ENCODE peak calls at places on chromosomes 3 and 15, in seven cellular contexts. B, F, O, D, W, U and C are unnamed samples.

GRCh38 chr3:12706504-12707253 is 42.8 kb upstream of the RAF1 start:
- DNase-seq in B (peak), F (peak), O (peak), D (peak), W (peak), U (peak), C (peak)

GRCh38 chr3:51953445-51953844 is 1.7 kb upstream of the GPR62 start:
- DNase-seq in B (no peak), F (no peak), O (no peak), D (no peak), W (peak), U (no peak), C (no peak)

GRCh38 chr15:47349179-47349578 is 368.1 kb upstream of the SEMA6D start:
- DNase-seq in B (no peak), F (no peak), O (no peak), D (no peak), W (no peak), U (no peak), C (no peak)

GRCh38 chr15:100537326-100537725 is 8.6 kb upstream of the CERS3 start:
- DNase-seq in B (no peak), F (no peak), O (no peak), D (no peak), W (peak), U (no peak), C (no peak)

GRCh38 chr3:27485853-27486252 is 1.7 kb upstream of the SLC4A7 start:
- DNase-seq in B (no peak), F (no peak), O (no peak), D (no peak), W (no peak), U (no peak), C (no peak)

GRCh38 chr3:36305929-36306520 is 74.3 kb upstream of the STAC start:
- DNase-seq in B (no peak), F (no peak), O (no peak), D (peak), W (no peak), U (no peak), C (no peak)

GRCh38 chr15:41550066-41550805 is 6.2 kb upstream of the RPAP1 start:
- DNase-seq in B (no peak), F (no peak), O (no peak), D (no peak), W (no peak), U (no peak), C (no peak)

GRCh38 chr3:144221771-144222170 is 250.1 kb downstream of the DIPK2A start:
- DNase-seq in B (no peak), F (no peak), O (peak), D (no peak), W (no peak), U (no peak), C (no peak)

GRCh38 chr3:78494831-78495230 is 1273.0 kb downstream of the ROBO1 start:
- DNase-seq in B (no peak), F (no peak), O (no peak), D (no peak), W (no peak), U (no peak), C (no peak)

GRCh38 chr15:57572463-57572862 is 19.2 kb upstream of the MYZAP start:
- DNase-seq in B (no peak), F (no peak), O (no peak), D (no peak), W (no peak), U (no peak), C (no peak)

GRCh38 chr3:162569314-162569713 is 1072.7 kb downstream of the OTOL1 start:
- DNase-seq in B (no peak), F (no peak), O (no peak), D (peak), W (no peak), U (no peak), C (peak)

GRCh38 chr3:192207239-192207638 is 520.1 kb downstream of the FGF12 start:
- DNase-seq in B (no peak), F (no peak), O (no peak), D (peak), W (no peak), U (no peak), C (no peak)

GRCh38 chr3:46368569-46368968 is 2.2 kb upstream of the CCR5 start:
- DNase-seq in B (no peak), F (peak), O (peak), D (no peak), W (peak), U (peak), C (peak)

GRCh38 chr15:76928231-76928630 is 3.3 kb upstream of the RCN2 start:
- DNase-seq in B (no peak), F (no peak), O (no peak), D (no peak), W (no peak), U (no peak), C (no peak)

GRCh38 chr3:128734523-128735189 is 8.7 kb downstream of the RAB7A start:
- DNase-seq in B (no peak), F (no peak), O (no peak), D (no peak), W (no peak), U (no peak), C (no peak)

GRCh38 chr3:42839616-42840015 is 30.4 kb downstream of the ACKR2 start:
- DNase-seq in B (no peak), F (peak), O (peak), D (peak), W (peak), U (peak), C (no peak)

GRCh38 chr3:8458235-8458634 is 43.4 kb upstream of the LMCD1 start:
- DNase-seq in B (no peak), F (no peak), O (no peak), D (no peak), W (no peak), U (no peak), C (no peak)

GRCh38 chr15:101723161-101723873 is 956 bp downstream of the TARS3 start:
- DNase-seq in B (no peak), F (peak), O (no peak), D (peak), W (peak), U (no peak), C (no peak)

GRCh38 chr3:34856577-34856976 is 782.7 kb upstream of the ARPP21 start:
- DNase-seq in B (no peak), F (no peak), O (peak), D (no peak), W (no peak), U (no peak), C (no peak)

GRCh38 chr15:51576911-51577500 is 45.6 kb downstream of the DMXL2 start:
- DNase-seq in B (no peak), F (no peak), O (no peak), D (peak), W (no peak), U (no peak), C (no peak)

GRCh38 chr3:81816473-81817260 is 55.2 kb upstream of the GBE1 start:
- DNase-seq in B (no peak), F (no peak), O (no peak), D (peak), W (no peak), U (no peak), C (no peak)

GRCh38 chr15:77107531-77108355 is 36.8 kb upstream of the TSPAN3 start:
- DNase-seq in B (no peak), F (peak), O (peak), D (peak), W (peak), U (peak), C (peak)

GRCh38 chr3:21954709-21955108 is 203.7 kb upstream of the ZNF385D start:
- DNase-seq in B (no peak), F (no peak), O (no peak), D (no peak), W (no peak), U (peak), C (no peak)

GRCh38 chr15:32867313-32867626 is 149.5 kb downstream of the GREM1 start:
- DNase-seq in B (no peak), F (no peak), O (no peak), D (peak), W (peak), U (peak), C (no peak)

GRCh38 chr3:81395739-81396138 is 365.7 kb downstream of the GBE1 start:
- DNase-seq in B (no peak), F (no peak), O (peak), D (no peak), W (peak), U (no peak), C (no peak)

GRCh38 chr15:100082761-100083402 is 258.9 kb downstream of the ADAMTS17 start:
- DNase-seq in B (no peak), F (no peak), O (no peak), D (no peak), W (no peak), U (no peak), C (no peak)

GRCh38 chr15:63340353-63340752 is 41.3 kb downstream of the CA12 start:
- DNase-seq in B (no peak), F (no peak), O (no peak), D (no peak), W (no peak), U (no peak), C (no peak)

GRCh38 chr15:59867436-59867835 is 136.7 kb upstream of the FOXB1 start:
- DNase-seq in B (no peak), F (no peak), O (no peak), D (no peak), W (no peak), U (no peak), C (no peak)

GRCh38 chr3:149603126-149604074 is 54.4 kb downstream of the WWTR1 start:
- DNase-seq in B (no peak), F (no peak), O (no peak), D (peak), W (no peak), U (no peak), C (no peak)

GRCh38 chr15:79171320-79172031 is 80.9 kb upstream of the RASGRF1 start:
- DNase-seq in B (no peak), F (no peak), O (no peak), D (no peak), W (no peak), U (no peak), C (no peak)

GRCh38 chr3:107068980-107069379 is 308.3 kb upstream of the CCDC54 start:
- DNase-seq in B (no peak), F (no peak), O (no peak), D (peak), W (no peak), U (no peak), C (no peak)

GRCh38 chr15:66907826-66908502 is 157.4 kb upstream of the SMAD3 start:
- DNase-seq in B (no peak), F (no peak), O (no peak), D (no peak), W (peak), U (no peak), C (peak)

GRCh38 chr15:48946088-48946839 is 17.5 kb downstream of the SHC4 start:
- DNase-seq in B (no peak), F (no peak), O (no peak), D (peak), W (peak), U (no peak), C (no peak)

GRCh38 chr15:73258271-73259108 is 110.3 kb downstream of the HCN4 start:
- DNase-seq in B (no peak), F (no peak), O (no peak), D (no peak), W (no peak), U (no peak), C (no peak)

GRCh38 chr3:64266983-64267382 is 41.7 kb upstream of the PRICKLE2 start:
- DNase-seq in B (no peak), F (no peak), O (no peak), D (no peak), W (no peak), U (no peak), C (no peak)

GRCh38 chr3:129611812-129612349 is 5.4 kb upstream of the PLXND1 start:
- DNase-seq in B (no peak), F (no peak), O (no peak), D (no peak), W (no peak), U (no peak), C (no peak)

GRCh38 chr3:97825101-97825500 is 3.3 kb downstream of the CRYBG3 start:
- DNase-seq in B (no peak), F (no peak), O (no peak), D (no peak), W (no peak), U (no peak), C (no peak)